ENCODE peak calls at places on chromosomes 11 and 22, in five cellular contexts. U, M, V, Y and T are unnamed samples.

GRCh38 chr11:66619080-66619554 is 2.7 kb downstream of the RBM14 start:
- DNase-seq in Y (no peak), M (no peak), V (no peak), U (no peak), T (no peak)

GRCh38 chr11:112877561-112877960 is 83.7 kb upstream of the NCAM1 start:
- DNase-seq in U (no peak), M (no peak), V (no peak), Y (no peak), T (no peak)

GRCh38 chr11:45332486-45332934 is 46.4 kb upstream of the SYT13 start:
- DNase-seq in Y (peak), V (peak), M (no peak), U (no peak), T (peak)

GRCh38 chr11:64237484-64237951 is 3.1 kb downstream of the VEGFB start:
- DNase-seq in V (peak), Y (no peak), M (no peak), U (peak), T (peak)

GRCh38 chr22:43213066-43213465 is 26.1 kb upstream of the TTLL12 start:
- DNase-seq in Y (peak), V (no peak), M (no peak), U (no peak), T (no peak)

GRCh38 chr22:17536269-17536668 is 27.0 kb upstream of the SLC25A18 start:
- DNase-seq in Y (no peak), M (no peak), U (peak), V (no peak), T (no peak)

GRCh38 chr22:48579915-48580279 is 1247.8 kb downstream of the BRD1 start:
- DNase-seq in M (no peak), V (no peak), Y (no peak), U (no peak), T (no peak)

GRCh38 chr11:110003426-110003825 is 89.8 kb upstream of the ZC3H12C start:
- DNase-seq in U (no peak), Y (no peak), M (no peak), V (no peak), T (no peak)

GRCh38 chr22:36644333-36644757 is 59.2 kb downstream of the CACNG2 start:
- DNase-seq in V (peak), M (peak), Y (peak), U (no peak), T (no peak)

GRCh38 chr11:14644396-14645246 is 1.0 kb downstream of the PDE3B start:
- DNase-seq in U (no peak), Y (no peak), M (no peak), V (peak), T (peak)

GRCh38 chr11:123505546-123506299 is 75.7 kb downstream of the GRAMD1B start:
- DNase-seq in Y (no peak), U (no peak), V (no peak), M (no peak), T (no peak)

GRCh38 chr11:121117753-121118152 is 16.7 kb downstream of the TECTA start:
- DNase-seq in Y (no peak), U (no peak), M (no peak), V (no peak), T (no peak)

GRCh38 chr11:47355283-47356128 is 3.0 kb upstream of the MYBPC3 start:
- DNase-seq in V (peak), Y (peak), U (peak), M (peak), T (peak)

GRCh38 chr22:33400061-33400840 is 342.1 kb upstream of the SYN3 start:
- DNase-seq in V (no peak), U (no peak), M (no peak), Y (no peak), T (no peak)

GRCh38 chr11:28209906-28210305 is 101.7 kb downstream of the METTL15 start:
- DNase-seq in M (no peak), U (no peak), Y (no peak), V (no peak), T (no peak)

GRCh38 chr11:34050536-34050935 is 995 bp upstream of the CAPRIN1 start:
- DNase-seq in U (no peak), M (no peak), Y (no peak), V (no peak), T (no peak)

GRCh38 chr11:13334068-13334785 is 56.6 kb downstream of the BMAL1 start:
- DNase-seq in M (no peak), Y (no peak), V (no peak), U (no peak), T (no peak)

GRCh38 chr22:48902001-48902869 is 925.4 kb downstream of the BRD1 start:
- DNase-seq in V (no peak), M (no peak), U (no peak), Y (no peak), T (no peak)

GRCh38 chr22:49094151-49094550 is 733.5 kb downstream of the BRD1 start:
- DNase-seq in M (no peak), U (no peak), V (no peak), Y (no peak), T (no peak)

GRCh38 chr11:128579790-128580504 is 7.4 kb downstream of the ETS1 start:
- DNase-seq in V (no peak), Y (no peak), M (no peak), U (no peak), T (no peak)

GRCh38 chr22:50396751-50397370 is 53.7 kb downstream of the PPP6R2 start:
- DNase-seq in M (no peak), Y (no peak), V (no peak), U (no peak), T (no peak)

GRCh38 chr22:22404598-22405284 is 103.8 kb downstream of the ZNF280B start:
- DNase-seq in U (no peak), M (no peak), V (no peak), Y (no peak), T (peak)

GRCh38 chr11:2988361-2988762 is 3.8 kb downstream of the NAP1L4 start:
- DNase-seq in Y (no peak), M (no peak), V (no peak), U (no peak), T (no peak)

GRCh38 chr22:22728382-22728781 is 84.0 kb downstream of the GGTLC2 start:
- DNase-seq in V (no peak), Y (no peak), U (no peak), M (no peak), T (no peak)

GRCh38 chr11:68406318-68407313 is 53.9 kb upstream of the PPP6R3 start:
- DNase-seq in M (no peak), V (no peak), Y (no peak), U (no peak), T (no peak)

GRCh38 chr22:24989135-24989534 is 36.6 kb downstream of the KIAA1671 start:
- DNase-seq in U (no peak), V (no peak), M (no peak), Y (no peak), T (no peak)

GRCh38 chr11:2316963-2317244 is 15.1 kb downstream of the TSPAN32 start:
- DNase-seq in M (no peak), U (no peak), V (no peak), Y (no peak), T (no peak)

GRCh38 chr11:107477820-107478219 is 20.2 kb upstream of the CWF19L2 start:
- DNase-seq in V (no peak), U (no peak), M (no peak), Y (no peak), T (no peak)

GRCh38 chr22:37626144-37626543 is 13.3 kb upstream of the SH3BP1 start:
- DNase-seq in U (peak), Y (no peak), M (peak), V (no peak), T (no peak)

GRCh38 chr11:119684361-119685072 is 44.5 kb downstream of the NECTIN1 start:
- DNase-seq in U (peak), V (no peak), Y (peak), M (no peak), T (no peak)

DNA sequence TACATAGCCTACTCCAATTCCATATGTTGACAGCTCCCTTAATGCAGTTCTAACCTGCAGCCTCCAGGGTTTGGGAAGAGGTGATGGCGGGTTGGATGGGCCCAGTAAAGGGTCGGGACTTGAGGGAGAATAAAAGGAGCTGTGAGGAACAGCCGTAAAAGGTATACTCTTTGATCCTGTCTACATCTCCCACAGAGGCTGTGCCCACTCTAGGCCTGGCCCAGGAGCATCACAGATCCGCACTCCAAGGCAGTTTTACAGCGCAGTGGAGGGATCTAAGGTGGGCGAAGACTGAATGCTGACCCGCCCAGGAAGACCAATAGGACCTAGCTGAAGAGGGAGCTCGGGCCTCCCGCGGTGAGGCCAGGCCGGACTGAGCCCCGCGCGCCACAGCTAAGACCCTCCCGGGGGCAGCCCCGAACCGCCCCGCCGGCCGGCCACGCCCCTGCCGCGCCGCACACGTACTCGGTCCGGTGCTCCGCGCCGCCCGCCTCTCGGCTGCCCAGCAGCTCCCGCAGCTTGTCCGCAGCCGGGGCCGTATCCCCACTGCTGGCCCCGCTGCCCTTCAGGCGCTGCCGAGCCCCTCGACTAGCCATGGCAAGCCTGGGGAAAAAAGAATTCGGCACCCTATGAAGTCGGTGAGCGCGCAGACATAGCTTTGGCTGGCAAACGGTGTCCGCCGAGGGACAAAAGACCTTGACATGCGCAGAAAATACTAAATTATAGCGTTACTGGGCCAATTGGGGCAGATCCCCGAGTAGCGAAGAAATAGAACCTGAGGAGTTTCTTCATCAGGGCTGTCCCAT is at the start of gene ALG9:
- DNase-seq in V (peak), M (peak), U (peak), Y (peak), T (peak)
- TF ChIP-seq POLR2A in V (peak), M (no peak), U (no peak), Y (peak), T (no peak)

DNA sequence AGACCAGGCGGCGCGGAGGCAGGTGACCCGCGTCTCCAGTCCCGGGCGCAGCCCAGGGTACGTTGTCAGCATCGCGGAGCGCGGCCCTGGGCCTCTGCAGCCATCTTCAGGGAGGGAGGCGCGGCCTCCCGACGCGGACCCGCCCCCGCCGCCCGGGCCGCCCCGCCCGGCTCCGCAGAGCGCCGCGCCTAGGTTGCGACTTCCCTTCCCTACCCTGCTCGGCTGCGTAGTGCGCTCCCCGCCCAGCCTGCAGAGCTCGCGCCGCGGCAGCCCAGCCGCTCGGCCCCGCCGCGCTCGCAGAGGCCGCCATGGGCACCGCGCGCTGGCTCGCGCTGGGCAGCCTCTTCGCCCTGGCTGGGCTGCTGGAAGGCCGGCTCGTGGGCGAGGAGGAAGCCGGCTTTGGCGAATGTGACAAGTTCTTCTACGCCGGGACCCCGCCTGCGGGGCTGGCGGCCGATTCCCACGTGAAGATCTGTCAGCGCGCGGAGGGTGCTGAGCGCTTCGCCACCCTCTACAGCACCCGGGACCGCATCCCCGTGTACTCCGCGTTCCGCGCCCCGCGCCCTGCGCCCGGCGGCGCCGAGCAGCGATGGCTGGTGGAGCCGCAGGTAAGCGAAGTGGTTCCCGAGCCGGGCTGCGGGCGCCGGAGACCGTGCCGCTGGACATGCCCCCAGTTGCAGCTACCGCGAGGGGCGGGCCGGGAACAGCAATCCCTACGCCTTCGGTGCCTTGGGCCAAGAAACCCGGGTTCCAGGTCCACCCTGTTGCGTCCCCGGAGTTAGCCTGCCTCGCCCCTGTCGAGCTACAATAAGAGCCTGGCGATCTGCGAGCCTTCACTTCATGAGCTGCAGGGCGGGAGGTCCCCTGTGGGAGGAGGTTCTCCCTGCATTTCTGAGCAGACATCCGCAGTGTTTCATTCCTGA is at the start of gene ENDOD1:
- DNase-seq in M (peak), U (peak), Y (peak), V (peak), T (peak)
- TF ChIP-seq POLR2A in M (no peak), U (no peak), Y (peak), V (peak), T (peak)

DNA sequence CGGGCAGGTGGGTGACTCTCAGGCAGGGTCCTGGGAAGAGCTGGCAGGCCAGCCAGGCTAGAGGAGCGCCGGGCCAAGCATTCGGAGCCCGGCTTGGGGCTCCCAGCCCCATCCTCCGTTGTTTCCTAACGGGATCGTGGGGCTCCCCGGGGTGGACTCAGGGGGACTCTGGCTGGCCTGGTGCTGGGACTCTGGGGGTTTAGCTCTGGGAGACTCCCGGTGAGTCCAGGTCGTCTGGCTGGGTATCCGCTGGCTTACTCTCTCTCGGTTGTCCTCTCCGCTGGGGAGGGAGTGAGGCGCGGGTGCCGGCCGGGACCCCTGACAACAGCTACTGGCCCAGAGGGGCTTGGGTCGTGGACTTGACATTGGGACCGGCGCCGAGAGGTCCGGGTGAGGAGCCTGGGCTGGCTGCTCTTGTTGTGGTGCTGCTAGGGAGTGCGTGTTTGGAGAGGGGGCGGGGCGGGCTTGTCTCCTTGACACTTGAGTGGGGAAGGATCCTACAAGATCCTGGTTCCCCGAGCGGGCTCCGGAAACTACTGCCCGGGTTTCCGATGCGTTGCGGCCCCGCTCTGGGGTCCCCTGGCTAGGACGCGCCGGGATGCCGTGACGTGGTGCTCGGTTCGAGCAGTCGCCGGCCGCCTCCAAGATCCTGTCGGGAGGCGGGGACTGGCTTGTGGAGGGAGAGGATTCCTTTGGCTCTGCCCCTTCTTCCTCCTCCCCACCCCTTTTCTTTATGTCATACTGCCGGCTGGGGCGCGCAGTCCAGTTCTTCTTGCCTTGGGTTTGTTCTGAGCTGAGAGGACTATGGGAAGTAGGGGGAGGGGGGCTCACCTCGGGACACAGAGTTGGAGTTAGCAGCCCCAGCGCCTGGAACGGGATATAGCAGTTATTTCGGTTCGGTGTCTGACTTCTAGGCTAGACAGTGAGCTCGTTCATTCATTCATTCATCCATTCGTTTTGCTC is 585 bp downstream of the EMSY start:
- DNase-seq in V (peak), U (peak), M (peak), Y (peak), T (peak)
- TF ChIP-seq POLR2A in V (peak), U (no peak), M (no peak), Y (peak), T (peak)

GRCh38 chr11:10856689-10857603 is 907 bp downstream of the ZBED5 start:
- DNase-seq in U (peak), M (peak), Y (peak), V (peak), T (peak)

GRCh38 chr11:10857604-10858504 is at the start of gene ZBED5:
- DNase-seq in U (peak), V (peak), M (peak), Y (peak), T (peak)

GRCh38 chr11:10861799-10862198 is 3.9 kb upstream of the ZBED5 start:
- DNase-seq in V (no peak), M (no peak), Y (no peak), U (no peak), T (no peak)

GRCh38 chr11:10861047-10861446 is 3.2 kb upstream of the ZBED5 start:
- DNase-seq in U (no peak), V (no peak), M (no peak), Y (no peak), T (no peak)

GRCh38 chr11:10858505-10859360 is 880 bp upstream of the ZBED5 start:
- DNase-seq in U (peak), M (peak), V (peak), Y (peak), T (peak)
- TF ChIP-seq POLR2A in U (no peak), M (no peak), V (no peak), Y (peak), T (no peak)

DNA sequence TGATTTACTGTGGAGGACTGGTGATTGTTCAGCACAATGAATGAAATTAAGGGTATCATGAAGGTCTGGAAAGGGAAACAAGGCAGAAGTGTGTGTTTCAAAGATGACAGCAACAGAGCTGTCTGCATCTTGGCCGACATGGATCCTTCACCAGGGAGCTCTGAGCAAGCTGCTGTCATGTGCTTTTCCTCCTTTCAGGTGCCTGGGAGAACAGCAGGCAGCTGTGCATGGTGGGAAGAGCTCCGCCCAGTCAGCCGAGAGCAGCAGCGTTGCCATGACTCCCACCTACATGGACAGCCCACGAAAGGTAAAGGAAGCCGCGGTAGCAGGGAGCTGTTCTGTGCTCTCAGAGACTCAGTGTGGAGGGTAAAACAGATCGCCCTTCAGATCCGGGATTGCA is 87.1 kb upstream of the YWHAH start:
- DNase-seq in M (no peak), Y (no peak), V (no peak), U (no peak), T (no peak)
- TF ChIP-seq POLR2A in M (no peak), Y (no peak), V (no peak), U (no peak), T (no peak)

DNA sequence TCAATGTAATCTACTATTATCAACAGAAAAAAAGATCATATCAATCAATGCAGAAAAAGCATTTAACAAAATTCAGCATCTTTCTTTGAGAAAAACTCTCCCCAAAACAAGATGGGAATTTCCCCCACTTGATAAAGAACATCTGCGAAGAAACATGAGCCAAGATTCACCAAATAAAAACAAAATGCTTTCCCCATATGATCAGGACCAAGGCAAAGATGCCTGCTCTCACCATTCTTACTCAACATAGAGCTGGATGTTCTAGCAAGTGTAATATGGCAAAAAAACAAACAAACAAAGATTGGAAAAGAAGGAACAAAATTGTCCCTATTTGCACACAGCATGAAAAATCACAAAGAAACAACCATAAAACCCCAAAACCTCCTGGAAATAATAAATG is 23.4 kb downstream of the SHANK2 start:
- DNase-seq in Y (no peak), V (no peak), U (no peak), M (no peak), T (no peak)
- TF ChIP-seq POLR2A in Y (no peak), V (no peak), U (no peak), M (no peak), T (no peak)

GRCh38 chr11:19573666-19574065 is 139.0 kb upstream of the NAV2 start:
- DNase-seq in V (no peak), M (no peak), Y (no peak), U (peak), T (no peak)
- TF ChIP-seq POLR2A in V (no peak), M (no peak), Y (no peak), U (no peak), T (no peak)

DNA sequence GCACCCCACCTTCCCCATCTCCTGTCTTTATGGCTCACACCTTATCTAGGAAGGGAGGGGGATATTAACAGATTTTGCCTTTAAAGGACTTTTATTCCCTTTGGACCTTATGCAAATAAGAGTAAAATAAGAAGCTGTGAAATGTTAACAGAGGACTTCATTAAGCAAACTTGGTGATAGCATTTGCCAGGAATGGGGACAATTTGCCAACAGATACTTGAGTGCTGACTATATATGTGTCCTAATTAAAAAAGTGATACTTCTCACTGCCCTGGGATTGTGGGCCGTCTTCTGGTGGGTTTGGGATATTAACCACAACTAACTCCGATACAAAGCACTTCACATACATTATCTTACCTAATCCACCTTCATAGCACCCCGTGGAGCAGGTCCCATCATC is 187.1 kb downstream of the ST3GAL4 start:
- DNase-seq in V (no peak), Y (no peak), U (no peak), M (no peak), T (no peak)
- TF ChIP-seq POLR2A in V (no peak), Y (no peak), U (no peak), M (no peak), T (no peak)